ENCODE peak calls at places on chromosomes 3 and 15, in eight cellular contexts. O is brain microvascular endothelial cell, J is fibroblast of pulmonary artery, V is fibroblast of mammary gland, G is fibroblast of villous mesenchyme, I is HepG2, U is body of pancreas, E is fibroblast of lung. D is an unnamed sample.

GRCh38 chr15:70505971-70506887 is 257.1 kb downstream of the UACA start:
- DNase-seq in O (no peak), J (no peak), G (no peak), E (no peak), V (no peak), U (no peak), I (no peak), D (no peak)

GRCh38 chr15:42155546-42156265 is 730 bp downstream of the PLA2G4F start:
- DNase-seq in U (peak), I (no peak), O (no peak), J (no peak), E (no peak), V (no peak), G (no peak), D (no peak)

GRCh38 chr3:178719036-178719635 is 182.9 kb downstream of the KCNMB2 start:
- DNase-seq in U (no peak), O (no peak), I (no peak), J (peak), G (no peak), E (peak), V (peak), D (peak)

GRCh38 chr15:51861557-51862350 is 32.3 kb downstream of the TMOD3 start:
- DNase-seq in I (no peak), V (no peak), U (no peak), E (no peak), J (no peak), G (no peak), O (no peak), D (no peak)

GRCh38 chr15:77521206-77521605 is 100.5 kb downstream of the HMG20A start:
- DNase-seq in O (no peak), G (no peak), U (no peak), V (no peak), I (no peak), J (no peak), E (no peak), D (no peak)

GRCh38 chr15:96340611-96341464 is 10.3 kb downstream of the NR2F2 start:
- DNase-seq in O (peak), I (no peak), V (peak), E (peak), G (no peak), U (no peak), J (peak), D (no peak)

GRCh38 chr3:113264249-113264648 is 52.9 kb downstream of the BOC start:
- DNase-seq in J (no peak), O (no peak), E (no peak), G (no peak), I (no peak), U (no peak), V (no peak), D (no peak)

GRCh38 chr15:75672646-75673425 is 25.1 kb downstream of the SNX33 start:
- DNase-seq in G (peak), E (peak), V (peak), I (no peak), U (peak), J (peak), O (peak), D (peak)

GRCh38 chr3:194205675-194206133 is 69.8 kb downstream of the HES1 start:
- DNase-seq in E (no peak), O (no peak), J (no peak), G (no peak), I (no peak), V (no peak), U (no peak), D (no peak)

GRCh38 chr3:152375546-152375945 is 106.8 kb downstream of the MBNL1 start:
- DNase-seq in G (no peak), E (peak), I (no peak), J (peak), V (peak), U (no peak), O (no peak), D (no peak)

GRCh38 chr3:98233468-98233867 is 30.6 kb upstream of the OR5H6 start:
- DNase-seq in V (no peak), O (no peak), I (no peak), G (no peak), U (no peak), J (no peak), E (no peak), D (no peak)

GRCh38 chr3:22988566-22988965 is 214.6 kb upstream of the UBE2E2 start:
- DNase-seq in V (no peak), G (no peak), U (no peak), E (no peak), J (no peak), I (no peak), O (no peak), D (no peak)

GRCh38 chr15:97995881-97996603 is 35.5 kb downstream of the ARRDC4 start:
- DNase-seq in J (no peak), E (peak), I (no peak), G (peak), V (peak), O (no peak), U (peak), D (no peak)

GRCh38 chr3:71753716-71754609 is at the start of gene GPR27:
- DNase-seq in O (no peak), J (peak), I (no peak), U (peak), V (peak), G (peak), E (peak), D (peak)

GRCh38 chr3:133488785-133489367 is 84.6 kb upstream of the CDV3 start:
- DNase-seq in U (no peak), J (peak), I (peak), E (peak), O (peak), V (peak), G (peak), D (no peak)

GRCh38 chr15:62369454-62369853 is 204.4 kb upstream of the C2CD4B start:
- DNase-seq in E (peak), U (no peak), V (peak), O (no peak), I (no peak), J (no peak), G (no peak), D (no peak)

GRCh38 chr15:81265256-81265943 is 58.5 kb downstream of the STARD5 start:
- DNase-seq in I (no peak), J (no peak), V (no peak), G (no peak), E (no peak), U (no peak), O (no peak), D (no peak)

GRCh38 chr15:31263751-31264533 is 62.7 kb upstream of the KLF13 start:
- DNase-seq in V (no peak), E (no peak), J (no peak), I (no peak), G (no peak), O (no peak), U (peak), D (no peak)

GRCh38 chr3:174862666-174863065 is 3.5 kb downstream of the NAALADL2 start:
- DNase-seq in G (no peak), I (no peak), J (no peak), E (no peak), V (no peak), O (no peak), U (no peak), D (no peak)

GRCh38 chr15:60589728-60590127 is 110.8 kb upstream of the ICE2 start:
- DNase-seq in J (no peak), V (no peak), U (no peak), G (no peak), E (no peak), I (no peak), O (no peak), D (no peak)

GRCh38 chr3:168884353-168884903 is 779.1 kb downstream of the MECOM start:
- DNase-seq in I (no peak), O (peak), J (peak), E (peak), V (peak), U (peak), G (peak), D (peak)

GRCh38 chr3:60742606-60743145 is 508.6 kb downstream of the FHIT start:
- DNase-seq in V (peak), U (no peak), E (peak), G (no peak), J (peak), I (peak), O (peak), D (no peak)

DNA sequence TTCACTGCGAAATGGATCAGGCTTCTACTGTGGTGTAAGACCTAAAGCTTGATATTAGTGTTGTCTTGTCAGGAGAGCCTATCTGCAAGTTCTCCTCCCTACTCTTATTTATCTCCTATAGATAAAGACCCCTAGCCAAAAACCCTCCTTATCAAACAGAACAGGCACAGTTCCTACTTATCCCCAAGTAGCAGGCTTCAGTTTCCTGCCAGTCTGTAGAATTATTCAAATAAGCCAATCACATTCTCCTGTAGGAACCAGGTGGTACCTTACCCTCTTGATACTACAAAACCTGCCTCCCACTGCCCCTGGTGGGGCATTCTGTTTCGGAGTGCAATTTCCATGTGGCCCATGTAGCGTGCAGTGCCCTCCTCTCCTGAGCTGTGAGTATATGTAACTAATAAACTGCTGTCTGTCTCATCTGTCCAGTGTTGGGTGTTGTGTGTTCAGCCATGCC is 28.7 kb downstream of the HDGFL3 start:
- DNase-seq in E (no peak), O (no peak), J (no peak), I (no peak), G (no peak), V (no peak), U (no peak), D (no peak)
- H3K4me3 ChIP-seq in E (no peak), O (no peak), J (no peak), I (no peak), G (no peak), V (no peak), U (no peak), D (no peak)

DNA sequence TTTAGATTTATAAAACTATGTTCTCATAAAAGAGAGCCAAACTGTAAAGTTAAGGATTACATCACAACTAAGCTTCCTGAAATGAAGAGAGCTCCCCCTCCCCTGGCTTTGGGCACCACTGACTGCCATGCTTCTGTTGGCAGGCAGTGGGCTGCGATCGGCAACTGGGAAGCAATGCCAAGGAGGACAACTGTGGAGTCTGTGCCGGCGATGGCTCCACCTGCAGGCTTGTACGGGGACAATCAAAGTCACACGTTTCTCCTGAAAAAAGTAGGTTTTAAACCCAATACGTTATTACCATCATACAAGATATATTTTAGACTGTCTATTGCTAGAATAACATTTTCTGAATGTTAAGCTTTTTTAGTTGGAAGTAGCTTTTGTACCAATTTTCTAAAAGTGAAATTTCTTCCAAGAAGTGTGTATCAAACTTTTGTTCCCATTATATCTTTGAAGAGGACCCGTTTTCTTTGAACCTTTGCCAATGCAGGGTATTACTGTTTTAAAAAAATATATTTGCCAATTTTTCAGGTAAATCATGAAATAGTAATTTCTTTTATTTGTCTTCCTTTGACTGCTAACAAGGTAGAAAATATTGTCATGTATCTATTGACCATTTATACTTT is 184.1 kb downstream of the ADAMTSL3 start:
- DNase-seq in E (peak), U (peak), O (peak), J (peak), G (no peak), I (peak), V (peak), D (no peak)
- TF ChIP-seq CTCF in E (peak), U (no peak), O (peak), J (peak), G (peak), I (peak), V (peak), D (peak)

DNA sequence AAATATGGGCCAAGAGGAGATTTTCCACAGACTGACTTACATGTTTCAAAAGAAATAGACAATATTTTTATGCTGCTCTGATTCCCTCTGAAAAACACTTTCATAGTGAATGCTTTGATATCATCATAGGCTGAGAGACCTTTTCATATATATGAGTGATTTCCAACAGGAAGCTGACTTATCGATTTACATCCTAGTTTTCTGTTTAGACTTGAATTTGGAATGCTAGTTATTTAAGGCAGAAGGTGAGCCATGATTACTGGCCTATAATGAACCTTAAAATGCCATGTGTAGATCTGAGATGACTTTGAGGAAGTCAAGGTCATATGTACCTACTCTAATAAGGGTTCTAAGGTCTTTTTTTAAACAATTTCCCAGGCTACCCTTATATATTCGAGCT is 1126.1 kb downstream of the ROBO1 start:
- DNase-seq in V (no peak), J (no peak), E (no peak), G (no peak), O (no peak), I (no peak), U (no peak), D (no peak)
- H3K4me3 ChIP-seq in V (no peak), J (no peak), E (no peak), G (no peak), O (no peak), I (no peak), U (no peak), D (no peak)

GRCh38 chr3:52154135-52155094 is at the start of gene POC1A:
- DNase-seq in U (peak), J (peak), E (peak), V (peak), G (peak), O (peak), I (peak), D (peak)
- TF ChIP-seq CTCF in U (no peak), J (no peak), E (no peak), V (no peak), G (no peak), O (no peak), I (peak), D (no peak)

GRCh38 chr15:65183847-65184159 is 1.3 kb downstream of the CLPX start:
- DNase-seq in V (no peak), I (no peak), U (no peak), G (no peak), E (no peak), O (no peak), J (no peak), D (no peak)
- H3K4me3 ChIP-seq in V (peak), I (peak), U (peak), G (peak), E (peak), O (peak), J (peak), D (peak)

GRCh38 chr3:140091143-140091542 is 156.2 kb downstream of the CLSTN2 start:
- DNase-seq in I (no peak), V (no peak), E (no peak), G (no peak), U (no peak), O (peak), J (no peak), D (no peak)

GRCh38 chr3:140096037-140096436 is 161.1 kb downstream of the CLSTN2 start:
- DNase-seq in U (no peak), J (no peak), I (no peak), O (no peak), E (no peak), V (no peak), G (no peak), D (no peak)

GRCh38 chr3:140089403-140090072 is 154.6 kb downstream of the CLSTN2 start:
- DNase-seq in O (no peak), J (no peak), E (no peak), V (no peak), U (no peak), G (no peak), I (no peak), D (no peak)

GRCh38 chr3:140093742-140094141 is 158.8 kb downstream of the CLSTN2 start:
- DNase-seq in O (peak), V (peak), E (peak), G (peak), J (peak), I (no peak), U (peak), D (peak)

DNA sequence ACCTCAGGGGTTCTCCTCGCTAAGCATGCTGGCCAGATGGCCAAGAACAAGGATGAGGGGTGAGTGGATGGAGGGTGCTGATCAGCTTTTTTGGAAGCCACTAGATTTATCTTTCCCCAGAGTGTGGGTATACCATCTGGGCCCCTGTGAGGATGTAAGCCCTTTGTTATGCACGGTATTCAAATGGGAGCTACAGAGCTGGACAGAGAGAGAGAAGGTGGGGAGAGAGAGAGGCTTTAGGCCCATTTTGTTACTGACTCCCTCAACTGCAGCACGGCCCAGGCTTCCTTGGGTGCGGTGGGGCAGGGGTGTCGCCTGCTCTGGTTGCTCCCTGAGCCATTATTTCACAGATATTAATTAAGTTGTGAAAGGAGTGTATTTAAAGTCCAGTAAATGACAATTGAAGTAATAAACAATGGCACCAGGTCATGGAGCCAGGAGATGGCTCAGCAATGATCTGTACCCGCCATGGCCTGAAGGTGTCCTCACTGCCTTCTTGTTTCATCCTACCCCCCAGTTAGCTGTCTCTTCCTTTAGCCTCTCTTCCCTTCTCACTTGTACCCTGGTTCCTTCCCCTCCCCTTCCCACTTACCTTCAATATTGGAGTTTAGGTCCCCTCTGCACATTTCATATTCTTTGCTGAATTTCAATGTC is 158.0 kb downstream of the CLSTN2 start:
- DNase-seq in O (no peak), G (no peak), U (no peak), E (no peak), J (no peak), V (peak), I (no peak), D (no peak)
- TF ChIP-seq CTCF in O (peak), G (no peak), U (no peak), E (no peak), J (no peak), V (peak), I (peak), D (peak)

GRCh38 chr3:184335661-184336483 is 1.5 kb upstream of the FAM131A start:
- DNase-seq in I (peak), E (peak), U (peak), V (peak), G (peak), O (peak), J (peak), D (no peak)

GRCh38 chr3:184336484-184337230 is 743 bp upstream of the FAM131A start:
- DNase-seq in V (peak), O (no peak), U (no peak), J (peak), G (peak), I (peak), E (peak), D (no peak)

GRCh38 chr3:184334470-184335158 is 2.8 kb upstream of the FAM131A start:
- DNase-seq in E (peak), O (peak), U (no peak), V (peak), I (no peak), J (peak), G (peak), D (no peak)

GRCh38 chr3:184333700-184334099 is 3.7 kb upstream of the FAM131A start:
- DNase-seq in I (no peak), U (no peak), E (no peak), V (no peak), O (no peak), J (no peak), G (no peak), D (no peak)

GRCh38 chr3:184335291-184335660 is 2.1 kb upstream of the FAM131A start:
- DNase-seq in E (no peak), J (no peak), V (no peak), I (no peak), G (no peak), U (no peak), O (no peak), D (no peak)
- H3K4me3 ChIP-seq in E (no peak), J (no peak), V (no peak), I (peak), G (peak), U (no peak), O (peak), D (peak)

DNA sequence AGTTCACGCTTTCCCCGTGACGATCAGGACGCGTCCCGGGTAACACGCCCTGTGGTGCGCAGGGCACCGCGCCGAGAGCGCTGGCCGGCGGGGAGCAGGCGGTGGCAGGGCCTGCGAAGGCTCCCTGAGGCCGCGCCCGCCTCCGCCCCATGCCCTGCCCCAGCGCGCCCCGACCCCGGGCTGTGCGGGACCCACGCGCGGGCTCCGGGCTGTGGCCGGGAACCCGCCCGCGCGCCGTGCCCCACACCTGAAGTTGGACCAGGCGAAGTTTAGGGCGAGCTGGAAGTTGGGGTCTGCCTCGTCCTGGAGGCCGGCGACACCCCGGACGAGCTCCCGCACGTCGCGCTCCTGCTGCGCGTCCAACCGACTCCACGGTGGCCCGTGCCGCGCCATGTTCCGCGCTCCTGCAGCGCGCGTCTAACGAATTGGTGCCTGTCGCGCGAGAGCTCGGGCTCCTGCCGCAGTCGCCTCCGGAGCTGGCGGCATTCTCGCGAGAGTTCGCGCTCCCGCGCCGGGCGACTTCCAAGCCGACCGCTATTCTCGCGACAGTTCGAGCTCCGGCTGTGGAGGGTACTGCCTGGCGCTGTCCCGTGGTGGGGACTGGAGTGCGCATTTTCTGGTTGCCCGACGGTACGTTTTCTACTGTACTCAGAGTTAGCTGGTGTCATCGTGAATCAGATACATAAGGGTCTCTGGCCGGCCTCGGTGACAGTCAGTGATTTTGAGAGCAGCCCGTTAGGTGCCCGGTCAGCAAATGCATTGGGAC is at the start of gene TUBGCP5:
- DNase-seq in J (peak), I (peak), V (peak), O (peak), G (peak), U (peak), E (peak), D (peak)
- TF ChIP-seq CTCF in J (peak), I (peak), V (peak), O (peak), G (peak), U (no peak), E (peak), D (peak)

D was measured in retinal pigment epithelial cell.